ENCODE peak calls at places on chromosome 1, in nine cellular contexts. U is stomach, I is suprapubic skin, N is Panc1, J is K562, B is GM23338, H is transverse colon, C is H1, K is upper lobe of left lung. G is an unnamed sample.

GRCh38 chr1:225961659-225962439 is 20.8 kb upstream of the LEFTY2 start:
- DNase-seq in I (peak), U (no peak), N (no peak), C (no peak), J (no peak), B (no peak), H (no peak), K (no peak), G (no peak)

GRCh38 chr1:25520446-25521061 is 22.9 kb upstream of the LDLRAP1 start:
- DNase-seq in I (peak), H (peak), K (peak), N (peak), U (peak), J (peak), C (peak), B (peak), G (no peak)

GRCh38 chr1:205972491-205973168 is 29.4 kb upstream of the SLC26A9 start:
- DNase-seq in H (no peak), C (no peak), B (peak), N (no peak), I (no peak), U (no peak), J (no peak), K (no peak), G (no peak)

GRCh38 chr1:228393268-228393699 is 13.4 kb downstream of the TRIM11 start:
- DNase-seq in J (no peak), B (peak), H (peak), K (peak), I (no peak), U (peak), N (no peak), C (no peak), G (no peak)

GRCh38 chr1:204523605-204524215 is 7.5 kb downstream of the MDM4 start:
- DNase-seq in U (no peak), K (no peak), J (peak), I (no peak), H (no peak), B (no peak), N (no peak), C (no peak), G (no peak)

GRCh38 chr1:39378377-39378776 is 113.1 kb upstream of the BMP8A start:
- DNase-seq in C (no peak), J (no peak), U (no peak), K (no peak), N (no peak), B (peak), I (no peak), H (peak), G (peak)

GRCh38 chr1:109653286-109653685 is 2.6 kb upstream of the GSTM4 start:
- DNase-seq in B (no peak), N (no peak), J (no peak), I (no peak), C (no peak), U (no peak), H (no peak), K (no peak), G (no peak)

GRCh38 chr1:156708245-156708661 is 2.9 kb upstream of the CRABP2 start:
- DNase-seq in B (peak), H (no peak), N (no peak), U (no peak), I (no peak), K (no peak), J (no peak), C (peak), G (no peak)

GRCh38 chr1:98147280-98147679 is 226.4 kb upstream of the DPYD start:
- DNase-seq in J (no peak), N (no peak), B (no peak), I (no peak), C (no peak), K (no peak), H (no peak), U (no peak), G (no peak)

GRCh38 chr1:228653748-228654147 is 81.5 kb upstream of the RHOU start:
- DNase-seq in J (no peak), B (no peak), K (no peak), N (no peak), I (no peak), C (no peak), U (no peak), H (no peak), G (no peak)

GRCh38 chr1:6127587-6128163 is 52.4 kb downstream of the CHD5 start:
- DNase-seq in J (peak), U (peak), H (peak), N (no peak), I (no peak), C (peak), B (peak), K (peak), G (no peak)

GRCh38 chr1:19450811-19451564 is 34.4 kb downstream of the CAPZB start:
- DNase-seq in B (no peak), U (no peak), C (no peak), N (no peak), H (no peak), K (no peak), I (no peak), J (no peak), G (no peak)

DNA sequence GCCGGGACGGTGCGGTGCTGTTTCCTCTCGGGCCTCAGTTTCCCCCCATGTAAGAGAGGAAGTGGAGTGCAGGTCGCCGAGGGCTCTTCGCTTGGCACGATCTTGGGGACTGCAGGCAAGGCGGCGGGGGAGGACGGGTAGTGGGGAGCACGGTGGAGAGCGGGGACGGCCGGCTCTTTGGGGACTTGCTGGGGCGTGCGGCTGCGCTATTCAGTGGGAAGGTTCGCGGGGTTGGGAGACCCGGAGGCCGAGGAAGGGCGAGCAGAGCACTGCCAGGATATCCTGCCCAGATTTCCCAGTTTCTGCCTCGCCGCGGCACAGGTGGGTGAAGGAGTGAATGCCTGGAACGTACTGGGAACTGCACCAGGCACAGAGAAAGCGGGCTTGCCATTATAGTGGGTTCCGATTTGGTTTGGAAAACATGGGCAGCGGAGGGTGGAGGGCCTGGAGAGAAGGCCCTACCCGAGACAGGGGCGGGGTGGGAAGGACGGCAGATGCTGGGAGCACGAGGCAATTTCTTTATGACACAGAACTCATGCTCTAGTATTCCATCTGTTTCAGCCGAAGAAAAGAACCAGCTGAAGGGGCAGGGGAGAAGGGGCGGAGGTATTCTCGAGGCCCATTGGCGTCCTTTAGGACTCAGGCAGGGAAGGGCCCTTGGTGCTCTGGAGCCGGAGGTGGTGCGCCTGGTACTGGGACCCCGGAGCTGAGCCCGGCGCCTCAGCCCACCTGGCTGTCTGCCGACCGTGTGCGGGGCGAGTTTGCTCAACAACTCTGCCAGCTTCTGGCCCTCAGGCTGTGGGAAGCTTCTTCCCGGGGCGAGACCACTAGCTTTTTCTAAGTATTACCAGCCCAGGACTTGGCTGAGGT is 970 bp downstream of the PCSK9 start:
- DNase-seq in H (no peak), U (no peak), B (peak), I (no peak), C (peak), N (no peak), K (no peak), J (no peak), G (no peak)
- H3K4me3 ChIP-seq in H (peak), U (peak), B (peak), I (peak), C (peak), N (peak), K (peak), J (peak), G (peak)

DNA sequence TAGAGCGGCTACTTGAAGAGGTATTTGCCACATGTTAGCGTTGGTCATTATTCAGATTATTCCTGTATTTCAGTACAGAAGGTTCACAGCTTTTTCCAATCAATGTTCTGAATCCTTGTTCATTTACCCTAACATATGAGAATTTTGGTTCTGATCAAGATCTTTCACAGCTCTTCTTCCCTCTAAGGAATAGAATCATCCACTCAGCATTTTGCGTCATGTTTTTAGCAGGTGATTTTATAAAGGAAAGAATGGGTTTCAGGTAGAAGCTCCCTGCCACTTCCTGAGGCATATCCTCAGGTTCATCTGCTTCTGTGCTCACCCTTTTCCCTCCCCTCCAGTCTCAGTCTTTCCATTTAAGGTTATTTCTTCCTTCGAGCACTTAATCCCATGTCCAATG is 66.4 kb downstream of the NPHS2 start:
- DNase-seq in I (no peak), C (no peak), J (no peak), H (no peak), U (no peak), K (no peak), N (no peak), B (no peak), G (no peak)
- TF ChIP-seq POLR2AphosphoS5 in I (no peak), C (no peak), J (no peak), H (no peak), U (no peak), K (no peak), N (no peak), B (no peak), G (no peak)

GRCh38 chr1:15885701-15886612 is 38.5 kb downstream of the SPEN start:
- DNase-seq in B (peak), J (peak), C (peak), H (peak), I (peak), N (peak), U (peak), K (peak), G (peak)
- TF ChIP-seq CTCF in B (no peak), J (peak), C (no peak), H (peak), I (no peak), N (no peak), U (no peak), K (no peak), G (no peak)

GRCh38 chr1:186828612-186829542 is at the start of gene PLA2G4A:
- DNase-seq in I (no peak), K (peak), B (peak), H (peak), N (no peak), J (peak), C (no peak), U (peak), G (no peak)

GRCh38 chr1:186835448-186835847 is 6.7 kb downstream of the PLA2G4A start:
- DNase-seq in H (no peak), K (no peak), I (no peak), C (no peak), N (no peak), J (no peak), B (no peak), U (no peak), G (no peak)

GRCh38 chr1:186834405-186834958 is 5.7 kb downstream of the PLA2G4A start:
- DNase-seq in K (no peak), N (no peak), U (no peak), H (no peak), C (no peak), I (no peak), B (no peak), J (no peak), G (no peak)

GRCh38 chr1:186829679-186830587 is 1.2 kb downstream of the PLA2G4A start:
- DNase-seq in J (no peak), N (no peak), H (no peak), C (no peak), B (no peak), K (no peak), U (no peak), I (no peak), G (no peak)
- H3K4me3 ChIP-seq in J (no peak), N (no peak), H (peak), C (no peak), B (peak), K (peak), U (peak), I (peak), G (peak)

DNA sequence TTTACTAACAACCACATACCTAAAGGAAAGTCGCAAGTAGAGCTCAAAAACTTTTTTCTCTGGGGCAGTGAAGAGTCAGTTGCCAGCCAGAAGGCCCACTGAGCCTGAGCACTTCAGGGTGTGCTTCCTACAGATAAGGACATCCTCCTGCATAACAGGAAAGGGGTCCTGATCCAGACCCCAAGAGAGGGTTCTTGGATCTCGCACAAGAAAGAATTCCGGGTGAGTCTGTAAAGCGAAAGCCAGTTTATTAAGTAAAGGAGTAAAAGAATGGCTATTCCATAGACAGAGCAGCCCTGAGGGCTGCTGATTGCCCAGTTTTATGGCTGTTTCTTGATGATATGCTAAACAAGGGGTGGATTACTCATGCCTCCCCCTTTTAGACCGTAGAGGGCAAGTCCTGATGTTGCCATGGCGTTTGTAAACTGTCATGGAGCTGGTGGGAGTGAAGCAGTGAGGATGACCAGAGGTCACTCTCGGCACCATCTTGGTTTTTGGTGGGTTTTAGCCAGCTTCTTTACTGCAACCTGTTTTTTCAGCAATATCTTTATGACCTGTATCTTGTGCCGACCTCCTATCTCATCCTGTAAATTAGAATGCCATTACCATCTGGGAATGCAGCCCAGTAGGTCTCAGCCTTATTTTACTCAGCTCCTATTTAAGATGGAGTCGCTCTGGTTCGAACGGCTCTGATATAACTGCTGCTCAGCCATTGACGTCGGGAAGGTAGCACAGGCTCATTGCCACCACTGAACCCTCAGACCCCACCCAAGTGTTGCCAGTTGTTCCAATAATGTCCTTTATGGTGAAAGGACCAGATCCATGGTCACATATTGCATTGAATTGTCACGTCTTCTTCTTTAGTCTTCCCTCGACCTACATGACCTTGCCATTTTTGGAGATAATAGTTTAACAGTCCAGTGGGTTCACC is 96.6 kb upstream of the ERRFI1 start:
- DNase-seq in U (no peak), B (no peak), J (peak), I (no peak), N (no peak), H (no peak), C (no peak), K (no peak), G (no peak)
- TF ChIP-seq POLR2AphosphoS5 in U (no peak), B (no peak), J (peak), I (no peak), N (no peak), H (peak), C (no peak), K (no peak), G (no peak)

GRCh38 chr1:8439015-8439702 is 121.2 kb downstream of the SLC45A1 start:
- DNase-seq in J (peak), N (no peak), U (peak), B (peak), H (peak), K (peak), I (peak), C (peak), G (peak)
- TF ChIP-seq CTCF in J (peak), N (peak), U (peak), B (peak), H (no peak), K (no peak), I (no peak), C (peak), G (no peak)

GRCh38 chr1:1285102-1285571 is 4.9 kb downstream of the SCNN1D start:
- DNase-seq in J (no peak), N (no peak), B (no peak), I (no peak), H (no peak), C (no peak), U (no peak), K (no peak), G (no peak)

GRCh38 chr1:1286313-1287261 is 6.4 kb downstream of the SCNN1D start:
- DNase-seq in C (no peak), K (no peak), H (no peak), B (no peak), U (no peak), I (no peak), N (no peak), J (no peak), G (no peak)

GRCh38 chr1:1287288-1288110 is 7.3 kb downstream of the SCNN1D start:
- DNase-seq in U (no peak), I (no peak), N (no peak), J (no peak), H (no peak), C (no peak), B (no peak), K (no peak), G (no peak)

GRCh38 chr1:1284370-1285101 is 4.3 kb downstream of the SCNN1D start:
- DNase-seq in B (no peak), C (peak), K (no peak), J (no peak), U (no peak), N (no peak), I (no peak), H (no peak), G (no peak)

DNA sequence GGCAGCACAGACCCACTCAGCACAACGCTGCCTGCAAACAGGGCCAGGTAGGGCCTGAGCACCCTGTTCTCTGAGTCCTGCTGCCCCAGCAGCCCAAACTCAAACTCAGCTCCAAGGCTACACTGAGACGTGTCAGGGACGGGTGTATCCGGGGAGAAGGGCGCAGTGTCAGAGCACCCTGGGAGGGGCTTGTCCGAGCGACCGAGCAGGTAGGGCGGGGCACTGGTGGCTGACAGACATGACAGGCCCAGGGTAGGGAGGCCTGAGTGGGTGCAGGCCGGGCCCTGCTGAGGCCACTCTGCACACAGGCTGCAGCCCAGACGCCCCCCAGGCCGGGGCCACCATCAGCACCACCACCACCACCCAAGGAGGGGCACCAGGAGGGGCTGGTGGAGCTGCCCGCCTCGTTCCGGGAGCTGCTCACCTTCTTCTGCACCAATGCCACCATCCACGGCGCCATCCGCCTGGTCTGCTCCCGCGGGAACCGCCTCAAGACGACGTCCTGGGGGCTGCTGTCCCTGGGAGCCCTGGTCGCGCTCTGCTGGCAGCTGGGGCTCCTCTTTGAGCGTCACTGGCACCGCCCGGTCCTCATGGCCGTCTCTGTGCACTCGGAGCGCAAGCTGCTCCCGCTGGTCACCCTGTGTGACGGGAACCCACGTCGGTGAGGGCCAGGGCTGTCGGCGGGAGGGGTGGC is 5.5 kb downstream of the SCNN1D start:
- DNase-seq in J (no peak), B (no peak), K (no peak), N (no peak), H (peak), U (no peak), I (no peak), C (no peak), G (no peak)
- H3K4me3 ChIP-seq in J (no peak), B (no peak), K (no peak), N (no peak), H (no peak), U (no peak), I (no peak), C (no peak), G (no peak)

G was measured in breast epithelium.